ENCODE peak calls at places on chromosome 12, in nine cellular contexts. One of them, this sample, is unnamed.
A peak's percentile ranks its signal among the peaks of the same experiment; 100 is the strongest.

GRCh38 chr12:33605776-33606175 is 166.2 kb upstream of the SYT10 start:
- DNase-seq in IMR-90: no peak
- DNase-seq in upper lobe of right lung: no peak
- DNase-seq in heart left ventricle: no peak
- DNase-seq in testis: no peak
- DNase-seq in aorta: no peak
- DNase-seq in CD4-positive, CD25-positive, alpha-beta regulatory T cell: no peak
- DNase-seq in CD4-positive, alpha-beta memory T cell: no peak
- DNase-seq in pancreas: no peak
- DNase-seq in this sample: no peak

GRCh38 chr12:116525418-116526001 is 33.7 kb upstream of the MAP1LC3B2 start:
- DNase-seq in CD4-positive, CD25-positive, alpha-beta regulatory T cell: no peak
- DNase-seq in CD4-positive, alpha-beta memory T cell: no peak
- DNase-seq in upper lobe of right lung: no peak
- DNase-seq in IMR-90: peak; percentile 92
- DNase-seq in heart left ventricle: peak; percentile 46
- DNase-seq in aorta: peak; percentile 90
- DNase-seq in testis: peak; percentile 58
- DNase-seq in pancreas: peak; percentile 87
- DNase-seq in this sample: peak; percentile 55

GRCh38 chr12:131728720-131729119 is 17.8 kb downstream of the SFSWAP start:
- DNase-seq in pancreas: no peak
- DNase-seq in testis: no peak
- DNase-seq in CD4-positive, alpha-beta memory T cell: no peak
- DNase-seq in IMR-90: no peak
- DNase-seq in upper lobe of right lung: no peak
- DNase-seq in aorta: no peak
- DNase-seq in heart left ventricle: no peak
- DNase-seq in CD4-positive, CD25-positive, alpha-beta regulatory T cell: no peak
- DNase-seq in this sample: no peak

GRCh38 chr12:33248364-33248763 is 191.3 kb downstream of the SYT10 start:
- DNase-seq in IMR-90: no peak
- DNase-seq in heart left ventricle: no peak
- DNase-seq in aorta: no peak
- DNase-seq in CD4-positive, CD25-positive, alpha-beta regulatory T cell: no peak
- DNase-seq in testis: no peak
- DNase-seq in CD4-positive, alpha-beta memory T cell: no peak
- DNase-seq in upper lobe of right lung: no peak
- DNase-seq in pancreas: no peak
- DNase-seq in this sample: no peak

GRCh38 chr12:2598001-2598400 is 196.8 kb upstream of the FKBP4 start:
- DNase-seq in heart left ventricle: no peak
- DNase-seq in CD4-positive, CD25-positive, alpha-beta regulatory T cell: no peak
- DNase-seq in pancreas: no peak
- DNase-seq in CD4-positive, alpha-beta memory T cell: no peak
- DNase-seq in testis: no peak
- DNase-seq in IMR-90: no peak
- DNase-seq in upper lobe of right lung: no peak
- DNase-seq in aorta: peak; percentile 20
- DNase-seq in this sample: no peak

GRCh38 chr12:11836282-11836963 is 186.9 kb downstream of the ETV6 start:
- DNase-seq in IMR-90: no peak
- DNase-seq in upper lobe of right lung: peak; percentile 75
- DNase-seq in CD4-positive, CD25-positive, alpha-beta regulatory T cell: no peak
- DNase-seq in pancreas: no peak
- DNase-seq in aorta: peak; percentile 83
- DNase-seq in testis: peak; percentile 27
- DNase-seq in CD4-positive, alpha-beta memory T cell: no peak
- DNase-seq in heart left ventricle: peak; percentile 50
- DNase-seq in this sample: peak; percentile 31

GRCh38 chr12:20602671-20603402 is 92.3 kb upstream of the SLCO1C1 start:
- DNase-seq in IMR-90: peak; percentile 88
- DNase-seq in aorta: no peak
- DNase-seq in testis: no peak
- DNase-seq in CD4-positive, alpha-beta memory T cell: no peak
- DNase-seq in CD4-positive, CD25-positive, alpha-beta regulatory T cell: no peak
- DNase-seq in pancreas: no peak
- DNase-seq in heart left ventricle: no peak
- DNase-seq in upper lobe of right lung: no peak
- DNase-seq in this sample: no peak

GRCh38 chr12:116722245-116722644 is 15.6 kb downstream of the SPRING1 start:
- DNase-seq in CD4-positive, alpha-beta memory T cell: no peak
- DNase-seq in pancreas: no peak
- DNase-seq in IMR-90: no peak
- DNase-seq in CD4-positive, CD25-positive, alpha-beta regulatory T cell: no peak
- DNase-seq in upper lobe of right lung: no peak
- DNase-seq in testis: no peak
- DNase-seq in heart left ventricle: no peak
- DNase-seq in aorta: no peak
- DNase-seq in this sample: no peak

GRCh38 chr12:130127527-130127908 is 34.7 kb upstream of the FZD10 start:
- DNase-seq in testis: peak; percentile 78
- DNase-seq in CD4-positive, alpha-beta memory T cell: no peak
- DNase-seq in upper lobe of right lung: no peak
- DNase-seq in heart left ventricle: peak; percentile 48
- DNase-seq in aorta: peak; percentile 47
- DNase-seq in IMR-90: no peak
- DNase-seq in CD4-positive, CD25-positive, alpha-beta regulatory T cell: no peak
- DNase-seq in pancreas: no peak
- DNase-seq in this sample: no peak

GRCh38 chr12:1801285-1801975 is 18.9 kb upstream of the LRTM2 start:
- DNase-seq in pancreas: no peak
- DNase-seq in upper lobe of right lung: peak; percentile 38
- DNase-seq in IMR-90: peak; percentile 29
- DNase-seq in heart left ventricle: no peak
- DNase-seq in CD4-positive, CD25-positive, alpha-beta regulatory T cell: no peak
- DNase-seq in testis: no peak
- DNase-seq in aorta: peak; percentile 26
- DNase-seq in CD4-positive, alpha-beta memory T cell: no peak
- DNase-seq in this sample: no peak

GRCh38 chr12:132218915-132219314 is 74.7 kb downstream of the NOC4L start:
- DNase-seq in aorta: no peak
- DNase-seq in heart left ventricle: no peak
- DNase-seq in upper lobe of right lung: peak; percentile 53
- DNase-seq in IMR-90: no peak
- DNase-seq in CD4-positive, alpha-beta memory T cell: peak; percentile 51
- DNase-seq in testis: no peak
- DNase-seq in CD4-positive, CD25-positive, alpha-beta regulatory T cell: peak; percentile 54
- DNase-seq in pancreas: no peak
- DNase-seq in this sample: no peak

GRCh38 chr12:123723011-123723410 is 10.9 kb downstream of the ATP6V0A2 start:
- DNase-seq in CD4-positive, alpha-beta memory T cell: no peak
- DNase-seq in testis: no peak
- DNase-seq in IMR-90: peak; percentile 81
- DNase-seq in heart left ventricle: no peak
- DNase-seq in pancreas: no peak
- DNase-seq in CD4-positive, CD25-positive, alpha-beta regulatory T cell: no peak
- DNase-seq in upper lobe of right lung: no peak
- DNase-seq in aorta: no peak
- DNase-seq in this sample: no peak

GRCh38 chr12:100481021-100481420 is 7.4 kb downstream of the NR1H4 start:
- DNase-seq in CD4-positive, CD25-positive, alpha-beta regulatory T cell: no peak
- DNase-seq in pancreas: no peak
- DNase-seq in aorta: no peak
- DNase-seq in heart left ventricle: no peak
- DNase-seq in CD4-positive, alpha-beta memory T cell: no peak
- DNase-seq in testis: no peak
- DNase-seq in upper lobe of right lung: no peak
- DNase-seq in IMR-90: no peak
- DNase-seq in this sample: no peak

GRCh38 chr12:21169878-21170472 is 39.0 kb downstream of the SLCO1B1 start:
- DNase-seq in testis: peak; percentile 71
- DNase-seq in heart left ventricle: no peak
- DNase-seq in aorta: no peak
- DNase-seq in CD4-positive, CD25-positive, alpha-beta regulatory T cell: peak; percentile 40
- DNase-seq in pancreas: peak; percentile 7
- DNase-seq in IMR-90: peak; percentile 25
- DNase-seq in upper lobe of right lung: no peak
- DNase-seq in CD4-positive, alpha-beta memory T cell: peak; percentile 16
- DNase-seq in this sample: no peak

GRCh38 chr12:5884285-5884684 is 60.8 kb downstream of the ANO2 start:
- DNase-seq in pancreas: no peak
- DNase-seq in upper lobe of right lung: no peak
- DNase-seq in CD4-positive, alpha-beta memory T cell: no peak
- DNase-seq in IMR-90: no peak
- DNase-seq in aorta: no peak
- DNase-seq in testis: no peak
- DNase-seq in CD4-positive, CD25-positive, alpha-beta regulatory T cell: no peak
- DNase-seq in heart left ventricle: no peak
- DNase-seq in this sample: no peak

GRCh38 chr12:81627336-81628189 is 131.6 kb downstream of the PPFIA2 start:
- DNase-seq in heart left ventricle: no peak
- DNase-seq in IMR-90: peak; percentile 36
- DNase-seq in CD4-positive, alpha-beta memory T cell: no peak
- DNase-seq in CD4-positive, CD25-positive, alpha-beta regulatory T cell: no peak
- DNase-seq in upper lobe of right lung: no peak
- DNase-seq in pancreas: no peak
- DNase-seq in aorta: no peak
- DNase-seq in testis: peak; percentile 16
- DNase-seq in this sample: no peak

GRCh38 chr12:51546102-51546501 is 44.9 kb upstream of the SCN8A start:
- DNase-seq in heart left ventricle: no peak
- DNase-seq in upper lobe of right lung: no peak
- DNase-seq in IMR-90: no peak
- DNase-seq in CD4-positive, alpha-beta memory T cell: no peak
- DNase-seq in testis: no peak
- DNase-seq in aorta: no peak
- DNase-seq in pancreas: no peak
- DNase-seq in CD4-positive, CD25-positive, alpha-beta regulatory T cell: no peak
- DNase-seq in this sample: no peak

GRCh38 chr12:101407438-101408345 is at the start of gene ARL1:
- DNase-seq in CD4-positive, CD25-positive, alpha-beta regulatory T cell: peak; percentile 82
- DNase-seq in upper lobe of right lung: peak; percentile 95
- DNase-seq in aorta: peak; percentile 93
- DNase-seq in testis: peak; percentile 89
- DNase-seq in pancreas: peak; percentile 83
- DNase-seq in IMR-90: peak; percentile 89
- DNase-seq in heart left ventricle: peak; percentile 86
- DNase-seq in CD4-positive, alpha-beta memory T cell: peak; percentile 75
- DNase-seq in this sample: peak; percentile 87

GRCh38 chr12:119683816-119684215 is 15.9 kb downstream of the PRKAB1 start:
- DNase-seq in heart left ventricle: no peak
- DNase-seq in pancreas: no peak
- DNase-seq in testis: no peak
- DNase-seq in CD4-positive, CD25-positive, alpha-beta regulatory T cell: no peak
- DNase-seq in aorta: no peak
- DNase-seq in CD4-positive, alpha-beta memory T cell: no peak
- DNase-seq in upper lobe of right lung: no peak
- DNase-seq in IMR-90: no peak
- DNase-seq in this sample: no peak

GRCh38 chr12:119681953-119682352 is 14.0 kb downstream of the PRKAB1 start:
- DNase-seq in upper lobe of right lung: no peak
- DNase-seq in aorta: no peak
- DNase-seq in pancreas: no peak
- DNase-seq in CD4-positive, CD25-positive, alpha-beta regulatory T cell: no peak
- DNase-seq in CD4-positive, alpha-beta memory T cell: no peak
- DNase-seq in heart left ventricle: no peak
- DNase-seq in IMR-90: no peak
- DNase-seq in testis: no peak
- DNase-seq in this sample: no peak

GRCh38 chr12:119681139-119681538 is 13.2 kb downstream of the PRKAB1 start:
- DNase-seq in IMR-90: no peak
- DNase-seq in testis: no peak
- DNase-seq in heart left ventricle: no peak
- DNase-seq in upper lobe of right lung: no peak
- DNase-seq in pancreas: no peak
- DNase-seq in CD4-positive, CD25-positive, alpha-beta regulatory T cell: no peak
- DNase-seq in CD4-positive, alpha-beta memory T cell: no peak
- DNase-seq in aorta: no peak
- DNase-seq in this sample: no peak

GRCh38 chr12:119683413-119683812 is 15.5 kb downstream of the PRKAB1 start:
- DNase-seq in upper lobe of right lung: no peak
- DNase-seq in heart left ventricle: no peak
- DNase-seq in IMR-90: peak; percentile 63
- DNase-seq in pancreas: no peak
- DNase-seq in aorta: no peak
- DNase-seq in CD4-positive, CD25-positive, alpha-beta regulatory T cell: no peak
- DNase-seq in CD4-positive, alpha-beta memory T cell: no peak
- DNase-seq in testis: no peak
- DNase-seq in this sample: no peak

GRCh38 chr12:119682635-119683340 is 14.9 kb downstream of the PRKAB1 start:
- DNase-seq in testis: no peak
- DNase-seq in IMR-90: no peak
- DNase-seq in CD4-positive, CD25-positive, alpha-beta regulatory T cell: no peak
- DNase-seq in pancreas: no peak
- DNase-seq in aorta: no peak
- DNase-seq in heart left ventricle: no peak
- DNase-seq in upper lobe of right lung: no peak
- DNase-seq in CD4-positive, alpha-beta memory T cell: no peak
- DNase-seq in this sample: no peak
- H3K4me1 ChIP-seq in testis: peaks cover 4% of the 10 kb centered on the region
- H3K4me1 ChIP-seq in IMR-90: no peaks in the 10 kb centered on the region
- H3K4me1 ChIP-seq in CD4-positive, CD25-positive, alpha-beta regulatory T cell: no peaks in the 10 kb centered on the region
- H3K4me1 ChIP-seq in pancreas: no peaks in the 10 kb centered on the region
- H3K4me1 ChIP-seq in aorta: no peaks in the 10 kb centered on the region
- H3K4me1 ChIP-seq in heart left ventricle: peaks cover 24% of the 10 kb centered on the region
- H3K4me1 ChIP-seq in upper lobe of right lung: peaks cover 15% of the 10 kb centered on the region
- H3K4me1 ChIP-seq in CD4-positive, alpha-beta memory T cell: peaks cover 8% of the 10 kb centered on the region
- H3K4me1 ChIP-seq in this sample: peaks cover 19% of the 10 kb centered on the region

GRCh38 chr12:45775964-45776363 is 46.5 kb downstream of the ARID2 start:
- DNase-seq in pancreas: no peak
- DNase-seq in IMR-90: no peak
- DNase-seq in aorta: no peak
- DNase-seq in CD4-positive, CD25-positive, alpha-beta regulatory T cell: no peak
- DNase-seq in CD4-positive, alpha-beta memory T cell: no peak
- DNase-seq in heart left ventricle: no peak
- DNase-seq in testis: no peak
- DNase-seq in upper lobe of right lung: no peak
- DNase-seq in this sample: no peak
- H3K4me1 ChIP-seq in pancreas: no peaks in the 10 kb centered on the region
- H3K4me1 ChIP-seq in IMR-90: peaks cover 2% of the 10 kb centered on the region
- H3K4me1 ChIP-seq in aorta: no peaks in the 10 kb centered on the region
- H3K4me1 ChIP-seq in CD4-positive, CD25-positive, alpha-beta regulatory T cell: peaks cover 3% of the 10 kb centered on the region
- H3K4me1 ChIP-seq in CD4-positive, alpha-beta memory T cell: peaks cover 23% of the 10 kb centered on the region
- H3K4me1 ChIP-seq in heart left ventricle: peaks cover 31% of the 10 kb centered on the region
- H3K4me1 ChIP-seq in testis: no peaks in the 10 kb centered on the region
- H3K4me1 ChIP-seq in upper lobe of right lung: peaks cover 5% of the 10 kb centered on the region
- H3K4me1 ChIP-seq in this sample: peaks cover 8% of the 10 kb centered on the region

GRCh38 chr12:110647669-110648068 is 33.7 kb downstream of the TCTN1 start:
- DNase-seq in testis: no peak
- DNase-seq in CD4-positive, CD25-positive, alpha-beta regulatory T cell: peak; percentile 62
- DNase-seq in upper lobe of right lung: no peak
- DNase-seq in aorta: no peak
- DNase-seq in heart left ventricle: no peak
- DNase-seq in IMR-90: no peak
- DNase-seq in pancreas: no peak
- DNase-seq in CD4-positive, alpha-beta memory T cell: no peak
- DNase-seq in this sample: no peak
- H3K4me1 ChIP-seq in testis: no peaks in the 10 kb centered on the region
- H3K4me1 ChIP-seq in CD4-positive, CD25-positive, alpha-beta regulatory T cell: peaks cover 21% of the 10 kb centered on the region
- H3K4me1 ChIP-seq in upper lobe of right lung: no peaks in the 10 kb centered on the region
- H3K4me1 ChIP-seq in aorta: no peaks in the 10 kb centered on the region
- H3K4me1 ChIP-seq in heart left ventricle: no peaks in the 10 kb centered on the region
- H3K4me1 ChIP-seq in IMR-90: peaks cover 2% of the 10 kb centered on the region
- H3K4me1 ChIP-seq in pancreas: no peaks in the 10 kb centered on the region
- H3K4me1 ChIP-seq in CD4-positive, alpha-beta memory T cell: peaks cover 16% of the 10 kb centered on the region
- H3K4me1 ChIP-seq in this sample: peaks cover 9% of the 10 kb centered on the region

DNA sequence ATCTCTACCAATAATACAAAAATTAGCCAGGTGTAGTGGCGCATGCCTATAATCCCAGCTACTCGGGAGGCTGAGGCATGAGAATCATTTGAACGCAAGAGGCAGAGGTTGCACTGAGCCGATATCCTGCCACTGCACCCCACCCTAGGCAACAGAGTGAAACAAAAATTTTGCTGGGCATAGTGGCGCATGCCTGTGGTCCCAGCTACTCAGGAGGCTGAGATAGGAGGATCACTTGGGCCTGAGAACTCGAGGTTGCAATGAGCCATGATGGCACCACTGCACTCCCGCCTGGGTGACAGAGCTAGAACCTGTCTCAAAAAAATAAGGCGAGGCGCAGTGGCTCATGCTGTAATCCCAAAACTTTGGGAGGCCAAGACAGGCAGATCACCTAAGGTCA is 9.5 kb downstream of the ATXN2 start:
- DNase-seq in CD4-positive, alpha-beta memory T cell: no peak
- DNase-seq in aorta: no peak
- DNase-seq in testis: no peak
- DNase-seq in CD4-positive, CD25-positive, alpha-beta regulatory T cell: no peak
- DNase-seq in heart left ventricle: no peak
- DNase-seq in IMR-90: no peak
- DNase-seq in pancreas: no peak
- DNase-seq in upper lobe of right lung: peak; percentile 25
- DNase-seq in this sample: no peak
- H3K4me1 ChIP-seq in CD4-positive, alpha-beta memory T cell: peaks cover 6% of the 10 kb centered on the region
- H3K4me1 ChIP-seq in aorta: no peaks in the 10 kb centered on the region
- H3K4me1 ChIP-seq in testis: peaks cover 9% of the 10 kb centered on the region
- H3K4me1 ChIP-seq in CD4-positive, CD25-positive, alpha-beta regulatory T cell: no peaks in the 10 kb centered on the region
- H3K4me1 ChIP-seq in heart left ventricle: peaks cover 40% of the 10 kb centered on the region
- H3K4me1 ChIP-seq in IMR-90: peaks cover 12% of the 10 kb centered on the region
- H3K4me1 ChIP-seq in pancreas: no peaks in the 10 kb centered on the region
- H3K4me1 ChIP-seq in upper lobe of right lung: peaks cover 20% of the 10 kb centered on the region
- H3K4me1 ChIP-seq in this sample: peaks cover 15% of the 10 kb centered on the region

This sample was measured in heart right ventricle.